ENCODE peak calls at places on chromosomes 2 and 18, in nine cellular contexts. S is IMR-90, T is esophagus squamous epithelium, L is H54, K is sigmoid colon, N is ovary, X is HCT116, B is breast epithelium, Q is heart left ventricle. F is an unnamed sample.

GRCh38 chr2:85549095-85549494 is 10.1 kb downstream of the MAT2A start:
- DNase-seq in S (no peak), T (no peak), L (no peak), K (no peak), N (no peak), X (no peak), B (no peak), Q (no peak), F (no peak)

GRCh38 chr2:131104487-131105155 is 515 bp upstream of the PLEKHB2 start:
- DNase-seq in S (peak; percentile 61), T (no peak), L (peak; percentile 58), K (peak; percentile 93), N (no peak), X (peak; percentile 84), B (peak; percentile 68), Q (no peak), F (peak; percentile 54)

GRCh38 chr2:26754972-26755670 is 9.0 kb upstream of the SLC35F6 start:
- DNase-seq in S (no peak), T (no peak), L (no peak), K (no peak), N (no peak), X (no peak), B (no peak), Q (no peak), F (no peak)

GRCh38 chr2:101900375-101900774 is 91.4 kb upstream of the IL1R2 start:
- DNase-seq in S (no peak), T (no peak), L (no peak), K (no peak), N (no peak), X (no peak), B (no peak), Q (no peak), F (no peak)

GRCh38 chr2:29528891-29529520 is 392.4 kb downstream of the ALK start:
- DNase-seq in S (peak; percentile 79), T (no peak), L (no peak), K (no peak), N (no peak), X (no peak), B (no peak), Q (peak; percentile 77), F (no peak)

GRCh38 chr2:99354060-99354459 is 16.9 kb downstream of the EIF5B start:
- DNase-seq in S (peak; percentile 46), T (no peak), L (no peak), K (no peak), N (no peak), X (no peak), B (no peak), Q (no peak), F (no peak)

GRCh38 chr18:6962571-6963451 is 154.8 kb downstream of the LAMA1 start:
- DNase-seq in S (no peak), T (no peak), L (no peak), K (no peak), N (no peak), X (no peak), B (no peak), Q (no peak), F (no peak)

GRCh38 chr2:231613655-231614558 is 21.2 kb downstream of the TEX44 start:
- DNase-seq in S (peak; percentile 80), T (peak; percentile 50), L (peak; percentile 80), K (peak; percentile 97), N (peak; percentile 84), X (peak; percentile 76), B (peak; percentile 89), Q (peak; percentile 96), F (peak; percentile 92)

GRCh38 chr2:75560022-75560767 is 544 bp downstream of the EVA1A start:
- DNase-seq in S (peak; percentile 38), T (no peak), L (peak; percentile 28), K (no peak), N (peak; percentile 15), X (no peak), B (no peak), Q (no peak), F (no peak)

GRCh38 chr2:18959952-18960717 is 370.8 kb upstream of the NT5C1B start:
- DNase-seq in S (peak; percentile 43), T (no peak), L (no peak), K (no peak), N (no peak), X (no peak), B (no peak), Q (no peak), F (no peak)

GRCh38 chr2:11478899-11479605 is 13.1 kb upstream of the E2F6 start:
- DNase-seq in S (no peak), T (no peak), L (no peak), K (no peak), N (no peak), X (no peak), B (no peak), Q (no peak), F (no peak)

GRCh38 chr2:75493230-75493629 is 67.5 kb downstream of the EVA1A start:
- DNase-seq in S (no peak), T (no peak), L (no peak), K (no peak), N (no peak), X (no peak), B (no peak), Q (peak; percentile 47), F (no peak)

GRCh38 chr2:45649855-45650806 is 1.3 kb upstream of the PRKCE start:
- DNase-seq in S (peak; percentile 33), T (peak; percentile 24), L (peak; percentile 70), K (peak; percentile 92), N (peak; percentile 72), X (no peak), B (peak; percentile 61), Q (peak; percentile 87), F (peak; percentile 34)

GRCh38 chr2:232455426-232456255 is at the start of gene ALPI:
- DNase-seq in S (no peak), T (no peak), L (no peak), K (peak; percentile 49), N (no peak), X (no peak), B (no peak), Q (no peak), F (no peak)

GRCh38 chr18:9334351-9335254 is at the start of gene TWSG1:
- DNase-seq in S (peak; percentile 93), T (peak; percentile 65), L (peak; percentile 95), K (peak; percentile 98), N (peak; percentile 95), X (peak; percentile 82), B (peak; percentile 88), Q (peak; percentile 97), F (peak; percentile 90)
- TF ChIP-seq POLR2A in S (no peak), T (no peak), L (peak; percentile 89), K (peak; percentile 32), N (peak; percentile 59), X (no peak), B (no peak), Q (peak; percentile 61), F (peak; percentile 58)

DNA sequence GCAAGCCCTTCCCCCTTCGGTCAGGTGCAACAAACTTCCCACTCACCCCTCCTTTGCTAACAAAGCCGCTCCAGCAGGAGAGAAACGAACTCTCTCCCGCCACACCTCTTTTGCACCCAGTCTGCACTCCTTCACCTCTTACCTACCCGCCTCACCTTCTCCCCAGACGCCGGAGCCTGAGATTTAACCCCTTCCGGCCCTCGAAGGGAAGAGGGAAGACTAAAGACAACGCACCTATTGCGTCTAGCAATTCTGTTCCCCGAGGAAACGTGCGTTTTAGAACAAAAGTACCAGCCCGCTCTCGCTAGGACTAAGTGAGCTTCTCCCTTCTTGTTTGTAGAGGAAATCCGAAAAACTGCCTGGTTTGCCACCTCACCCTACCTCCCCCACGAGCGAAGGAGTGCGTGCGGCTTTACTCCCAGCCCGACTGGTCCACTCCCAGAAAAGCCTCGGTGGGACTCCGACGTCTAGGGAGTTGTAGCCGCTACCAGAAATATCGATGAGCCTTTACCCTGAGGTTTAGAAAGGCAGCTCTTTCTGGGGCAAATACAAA is 441 bp upstream of the PEX13 start:
- DNase-seq in S (peak; percentile 71), T (peak; percentile 44), L (peak; percentile 46), K (peak; percentile 84), N (peak; percentile 59), X (peak; percentile 86), B (peak; percentile 74), Q (peak; percentile 71), F (peak; percentile 53)
- TF ChIP-seq POLR2A in S (no peak), T (no peak), L (no peak), K (no peak), N (no peak), X (no peak), B (peak; percentile 14), Q (no peak), F (peak; percentile 60)

GRCh38 chr18:3454365-3455089 is 4.6 kb downstream of the TGIF1 start:
- DNase-seq in S (peak; percentile 72), T (no peak), L (no peak), K (no peak), N (no peak), X (no peak), B (no peak), Q (no peak), F (no peak)

GRCh38 chr18:3457261-3457724 is 7.3 kb downstream of the TGIF1 start:
- DNase-seq in S (no peak), T (no peak), L (no peak), K (no peak), N (no peak), X (no peak), B (no peak), Q (no peak), F (no peak)

GRCh38 chr18:3456686-3457069 is 6.7 kb downstream of the TGIF1 start:
- DNase-seq in S (no peak), T (no peak), L (no peak), K (no peak), N (no peak), X (no peak), B (no peak), Q (no peak), F (no peak)

GRCh38 chr18:3455090-3455640 is 5.2 kb downstream of the TGIF1 start:
- DNase-seq in S (no peak), T (no peak), L (no peak), K (no peak), N (no peak), X (no peak), B (no peak), Q (no peak), F (no peak)

GRCh38 chr18:3455938-3456685 is 6.1 kb downstream of the TGIF1 start:
- DNase-seq in S (peak; percentile 54), T (no peak), L (no peak), K (no peak), N (no peak), X (no peak), B (no peak), Q (no peak), F (no peak)
- TF ChIP-seq POLR2A in S (no peak), T (no peak), L (no peak), K (peak; percentile 32), N (no peak), X (no peak), B (no peak), Q (no peak), F (no peak)

DNA sequence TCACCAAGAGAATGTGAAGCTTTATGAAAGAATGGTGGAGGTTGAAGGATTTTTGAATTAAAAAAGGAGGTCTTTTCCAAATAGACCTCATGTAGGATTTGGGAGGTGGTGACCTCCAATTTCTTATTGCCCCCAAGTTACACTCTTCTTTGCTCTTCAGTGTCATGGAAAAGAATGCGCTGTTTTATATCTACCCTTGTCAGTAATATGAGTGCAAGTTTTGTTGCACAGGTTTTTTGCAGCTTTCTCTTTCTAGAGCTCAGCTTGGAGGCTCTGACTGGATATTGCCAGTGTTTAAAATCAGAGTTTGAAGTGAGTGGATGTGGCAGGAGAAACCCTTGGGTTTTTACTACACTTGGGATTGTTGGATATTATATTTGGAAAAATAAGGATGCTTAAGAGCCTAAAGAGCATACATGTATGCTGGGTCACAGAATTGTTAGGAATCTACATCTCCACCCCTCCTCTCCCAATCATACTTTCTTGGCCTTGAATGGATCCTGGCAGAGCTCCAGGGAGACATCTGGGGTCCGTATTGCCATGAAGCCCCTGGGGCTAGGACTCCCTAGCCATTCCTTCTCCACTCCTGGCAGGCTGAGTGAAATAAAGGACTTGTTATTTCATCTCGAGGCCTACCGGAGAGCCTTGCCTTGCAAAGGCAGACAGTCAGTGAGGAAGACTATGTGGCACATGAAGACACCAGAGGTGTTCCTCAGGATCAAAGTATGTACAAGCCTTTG is 43.8 kb downstream of the APOB start:
- DNase-seq in S (no peak), T (no peak), L (no peak), K (no peak), N (no peak), X (no peak), B (no peak), Q (no peak), F (no peak)
- TF ChIP-seq POLR2A in S (no peak), T (no peak), L (no peak), K (no peak), N (no peak), X (no peak), B (no peak), Q (no peak), F (no peak)

F was measured in GM12892.